ENCODE peak calls at places on chromosomes 5 and 9, in six cellular contexts. T, L, Y, Z, W and G are unnamed samples. For H3K36me3, the result is how much of the 10 kb centered on the place peaks cover.

GRCh38 chr5:79318935-79319614 is 83.1 kb downstream of the JMY start:
- DNase-seq in T (no peak), W (no peak), L (peak), Z (no peak), Y (peak), G (no peak)

GRCh38 chr5:72818866-72819534 is 2.5 kb downstream of the TNPO1 start:
- DNase-seq in L (peak), T (peak), W (peak), Z (peak), Y (peak), G (peak)

GRCh38 chr9:126902160-126902559 is 12.4 kb upstream of the RALGPS1 start:
- DNase-seq in T (no peak), L (no peak), Z (no peak), Y (no peak), W (no peak), G (no peak)

GRCh38 chr5:159619826-159620225 is 289.5 kb upstream of the IL12B start:
- DNase-seq in T (no peak), Z (no peak), L (no peak), W (no peak), Y (no peak), G (no peak)

GRCh38 chr5:104241051-104241450 is 678.5 kb upstream of the NUDT12 start:
- DNase-seq in Z (peak), L (no peak), W (no peak), Y (no peak), T (peak), G (no peak)

GRCh38 chr5:179273441-179274145 is 71.7 kb downstream of the ADAMTS2 start:
- DNase-seq in T (peak), L (no peak), Z (no peak), W (peak), Y (no peak), G (no peak)

GRCh38 chr9:135034106-135034505 is 53.4 kb upstream of the OLFM1 start:
- DNase-seq in Z (no peak), Y (no peak), W (no peak), T (peak), L (no peak), G (no peak)

GRCh38 chr5:135589152-135589551 is 10.4 kb upstream of the CXCL14 start:
- DNase-seq in T (no peak), L (no peak), Y (no peak), W (no peak), Z (no peak), G (no peak)

GRCh38 chr5:131109540-131110255 is 55.4 kb downstream of the HINT1 start:
- DNase-seq in T (no peak), Y (peak), L (peak), W (no peak), Z (peak), G (no peak)

GRCh38 chr9:112884086-112884485 is 6.6 kb downstream of the SLC46A2 start:
- DNase-seq in T (no peak), L (peak), Y (no peak), W (no peak), Z (no peak), G (no peak)

GRCh38 chr9:128164332-128164885 is 4.3 kb downstream of the BBLN start:
- DNase-seq in L (no peak), Y (no peak), Z (no peak), W (no peak), T (peak), G (no peak)

GRCh38 chr9:128160603-128160987 is 530 bp downstream of the BBLN start:
- DNase-seq in Z (peak), T (no peak), Y (no peak), L (peak), W (no peak), G (no peak)

GRCh38 chr9:128163027-128163515 is 3.0 kb downstream of the BBLN start:
- DNase-seq in Z (no peak), W (no peak), T (no peak), L (no peak), Y (no peak), G (no peak)

GRCh38 chr9:128163523-128164331 is 3.7 kb downstream of the BBLN start:
- DNase-seq in Z (no peak), L (no peak), Y (no peak), W (peak), T (peak), G (no peak)

GRCh38 chr9:128162215-128163026 is 2.4 kb downstream of the BBLN start:
- DNase-seq in Z (no peak), L (no peak), Y (no peak), T (no peak), W (no peak), G (no peak)
- H3K36me3 ChIP-seq in Z (under half), L (under half), Y (under half), T (under half), W (under half), G (half or more)

DNA sequence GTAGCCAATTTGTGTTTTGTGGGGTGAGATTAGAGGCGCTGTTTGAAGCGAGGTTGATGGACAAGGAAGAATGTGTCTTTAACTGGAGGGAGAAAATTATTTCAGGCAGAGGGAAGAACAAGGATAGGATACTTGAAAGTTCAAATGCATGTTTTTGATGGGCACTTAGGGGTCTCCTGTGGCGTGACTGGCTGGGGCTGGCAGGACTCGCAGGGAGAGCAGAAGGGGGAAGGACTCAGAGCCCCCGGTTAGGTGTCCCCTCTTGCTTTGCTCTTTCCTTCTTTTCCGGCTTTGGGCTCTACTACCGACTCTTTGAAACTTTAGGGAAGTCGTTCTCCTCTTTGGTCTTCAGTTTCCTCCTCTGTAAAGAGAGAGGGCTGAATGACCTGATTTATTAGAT is 12.1 kb downstream of the GRAMD2B start:
- DNase-seq in T (no peak), L (no peak), Z (no peak), W (no peak), Y (no peak), G (no peak)
- H3K36me3 ChIP-seq in T (under half), L (under half), Z (under half), W (under half), Y (under half), G (under half)

GRCh38 chr5:113575074-113575473 is 61.6 kb downstream of the YTHDC2 start:
- DNase-seq in W (no peak), T (no peak), L (no peak), Z (no peak), Y (no peak), G (no peak)
- H3K36me3 ChIP-seq in W (under half), T (under half), L (under half), Z (under half), Y (under half), G (under half)

DNA sequence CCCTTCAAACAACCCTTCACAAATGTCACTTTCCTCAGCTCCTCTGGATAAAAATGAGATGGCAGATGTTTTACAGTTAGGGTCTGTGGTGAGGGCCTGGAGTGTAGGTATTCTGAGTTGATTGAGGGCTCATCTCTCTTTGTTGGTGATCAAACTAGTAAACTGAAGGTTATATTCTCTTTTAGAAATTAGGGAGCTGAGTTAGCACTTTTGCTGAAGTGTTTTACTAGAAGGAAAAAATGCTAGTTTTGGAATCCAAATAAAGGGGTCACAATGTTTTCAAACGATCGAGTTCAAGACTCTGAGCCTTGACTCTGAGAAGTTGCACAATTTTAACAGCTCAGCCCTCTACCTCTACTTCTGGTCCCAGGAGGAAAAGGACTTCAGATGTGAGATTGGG is 23.4 kb downstream of the RHOBTB3 start:
- DNase-seq in T (no peak), W (no peak), L (no peak), Y (no peak), Z (no peak), G (no peak)
- H3K36me3 ChIP-seq in T (under half), W (under half), L (under half), Y (under half), Z (under half), G (under half)

DNA sequence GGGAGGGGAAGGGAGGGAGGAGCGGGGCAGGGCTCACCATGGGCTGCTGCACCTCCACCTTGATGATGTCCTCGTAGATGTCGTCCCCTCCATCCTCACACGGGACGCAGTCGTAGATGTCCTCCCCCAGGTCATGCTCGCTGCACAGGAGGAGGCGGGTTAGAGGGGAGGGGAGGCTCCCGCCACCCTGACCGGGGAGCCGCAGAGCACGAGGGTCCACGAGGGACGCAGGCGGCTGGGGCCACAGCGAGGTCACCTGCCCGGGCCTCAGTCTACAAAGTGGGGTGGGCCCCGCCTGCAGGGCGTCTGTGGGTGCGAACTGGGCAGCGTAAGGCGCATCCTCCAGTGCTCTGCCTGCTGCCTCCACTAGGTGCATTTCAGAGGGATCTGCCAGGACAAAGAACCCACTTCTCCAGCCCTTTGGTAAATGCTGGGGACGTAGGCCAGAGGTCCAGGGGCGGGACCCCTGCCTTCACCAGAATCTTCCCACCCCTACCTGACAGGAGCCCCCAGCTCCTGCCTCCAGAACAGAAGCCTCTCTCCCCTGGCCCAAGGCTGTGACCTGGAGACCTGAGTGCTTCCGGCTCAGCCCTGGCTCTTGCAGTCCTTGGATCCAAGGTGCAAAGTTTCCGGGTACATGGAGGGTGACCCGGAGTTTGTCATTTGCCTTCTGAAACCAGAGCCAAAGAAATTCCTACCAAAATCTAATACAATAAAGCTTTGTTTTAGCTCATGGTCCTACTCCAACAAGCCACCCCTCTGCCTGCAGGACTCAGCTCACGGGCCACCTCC is 74.1 kb upstream of the SARDH start:
- DNase-seq in Z (no peak), W (no peak), Y (no peak), L (no peak), T (no peak), G (no peak)
- H3K36me3 ChIP-seq in Z (under half), W (under half), Y (under half), L (under half), T (under half), G (under half)

DNA sequence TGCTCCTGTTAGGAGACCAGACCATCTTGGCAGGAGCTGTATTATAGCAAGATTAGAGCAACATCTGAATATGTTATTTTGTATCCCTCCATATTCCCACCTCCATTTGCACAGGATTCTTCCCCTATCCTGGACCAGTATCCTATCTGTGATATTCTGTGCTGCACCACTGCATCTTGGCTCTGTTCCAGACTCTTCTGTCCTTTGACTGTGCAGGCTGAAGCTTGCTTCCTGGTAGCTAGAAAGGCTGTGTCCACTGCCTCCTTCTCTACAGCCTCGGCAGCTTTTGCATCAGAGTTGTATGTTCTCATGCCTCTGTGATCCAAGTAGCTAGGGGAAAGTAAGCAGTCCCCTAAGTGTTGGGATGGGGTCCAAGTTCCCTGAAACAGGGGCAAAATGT is 104.1 kb downstream of the GAS1 start:
- DNase-seq in Y (no peak), T (no peak), W (no peak), Z (no peak), L (no peak), G (no peak)
- H3K36me3 ChIP-seq in Y (under half), T (under half), W (under half), Z (under half), L (under half), G (under half)

GRCh38 chr5:134143431-134143830 is 28.9 kb downstream of the TCF7 start:
- DNase-seq in T (peak), Y (no peak), Z (no peak), L (no peak), W (no peak), G (no peak)
- H3K36me3 ChIP-seq in T (under half), Y (under half), Z (under half), L (under half), W (under half), G (half or more)

DNA sequence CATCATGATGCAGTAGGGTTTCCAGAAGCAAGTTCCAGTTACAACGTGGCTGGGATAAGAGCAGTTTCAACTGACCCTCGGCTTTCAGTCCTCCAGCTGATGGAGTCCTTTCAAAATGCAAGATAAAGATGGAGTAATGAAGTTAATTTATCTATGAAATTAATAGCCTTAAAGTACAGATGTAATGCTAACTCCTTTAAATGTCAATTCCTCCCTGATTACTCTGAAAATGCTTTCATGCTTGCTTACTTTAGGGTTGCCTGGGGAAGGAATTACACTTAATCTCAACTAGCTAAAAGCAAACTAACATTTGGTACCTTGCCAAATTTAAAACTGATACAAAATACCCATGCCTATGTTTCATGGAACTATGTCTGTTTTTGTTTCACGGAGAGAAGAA is 178.4 kb downstream of the KIAA0825 start:
- DNase-seq in Y (no peak), W (no peak), T (no peak), L (no peak), Z (no peak), G (no peak)
- H3K36me3 ChIP-seq in Y (under half), W (under half), T (under half), L (under half), Z (under half), G (under half)

DNA sequence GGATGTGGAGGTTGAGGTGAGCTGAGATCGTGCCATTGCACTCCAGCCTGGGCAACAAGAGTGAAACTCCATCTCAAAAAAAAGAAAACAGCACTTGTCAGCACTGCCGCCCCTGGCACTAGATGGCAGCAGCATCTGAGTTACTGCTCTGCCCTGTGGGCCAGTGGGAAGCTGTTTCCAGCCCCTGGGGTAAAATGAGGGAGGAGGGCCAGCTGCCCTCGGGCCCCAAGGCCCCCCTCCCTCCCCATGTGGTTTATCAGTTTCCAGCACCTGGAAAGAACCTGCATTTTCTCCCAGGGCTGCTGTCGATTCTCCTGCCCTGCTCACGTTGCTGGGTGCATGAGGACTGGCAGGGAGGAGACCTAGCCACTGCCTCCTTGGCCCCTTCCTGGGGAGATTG is 13.2 kb upstream of the CEL start:
- DNase-seq in Y (peak), L (peak), Z (peak), T (no peak), W (peak), G (no peak)
- H3K36me3 ChIP-seq in Y (under half), L (under half), Z (under half), T (half or more), W (under half), G (half or more)

GRCh38 chr9:120399940-120400339 is 180.0 kb downstream of the CDK5RAP2 start:
- DNase-seq in L (no peak), T (no peak), Y (no peak), Z (no peak), W (no peak), G (no peak)
- H3K36me3 ChIP-seq in L (under half), T (under half), Y (under half), Z (under half), W (under half), G (half or more)